ENCODE peak calls at places on chromosome 4, in four cellular contexts. S is HCT116, L is neural progenitor cell, J is astrocyte. N is an unnamed sample.

GRCh38 chr4:185304944-185305690 is 90.6 kb downstream of the LRP2BP start:
- DNase-seq in J (no peak), S (no peak), L (peak; percentile 82), N (peak; percentile 59)

GRCh38 chr4:114040319-114041116 is 61.1 kb upstream of the ARSJ start:
- DNase-seq in J (peak; percentile 63), S (no peak), L (no peak), N (peak; percentile 29)

GRCh38 chr4:77310931-77311330 is 153.9 kb downstream of the CCNG2 start:
- DNase-seq in L (no peak), S (no peak), J (peak; percentile 8), N (no peak)

GRCh38 chr4:54440394-54441223 is 211.5 kb downstream of the PDGFRA start:
- DNase-seq in L (peak; percentile 67), S (peak; percentile 29), J (peak; percentile 4), N (peak; percentile 66)

GRCh38 chr4:122588453-122589238 is 32.2 kb downstream of the IL21 start:
- DNase-seq in L (no peak), S (no peak), J (peak; percentile 47), N (peak; percentile 62)

GRCh38 chr4:141462361-141462760 is 174.0 kb upstream of the IL15 start:
- DNase-seq in J (no peak), L (no peak), S (no peak), N (peak; percentile 21)

GRCh38 chr4:42655921-42656735 is 777 bp downstream of the ATP8A1 start:
- DNase-seq in S (no peak), L (peak; percentile 56), J (no peak), N (peak; percentile 63)

GRCh38 chr4:11480683-11481082 is 52.0 kb upstream of the HS3ST1 start:
- DNase-seq in S (no peak), L (no peak), J (no peak), N (peak; percentile 30)

GRCh38 chr4:136056748-136057147 is 1475.5 kb downstream of the PCDH18 start:
- DNase-seq in J (no peak), L (no peak), S (no peak), N (no peak)

GRCh38 chr4:185112104-185112503 is 31.0 kb upstream of the SLC25A4 start:
- DNase-seq in S (peak; percentile 97), J (peak; percentile 94), L (no peak), N (peak; percentile 90)

GRCh38 chr4:15318621-15319348 is 109.0 kb upstream of the C1QTNF7 start:
- DNase-seq in J (no peak), S (no peak), L (no peak), N (no peak)

GRCh38 chr4:150211821-150212445 is 133.7 kb downstream of the DCLK2 start:
- DNase-seq in S (no peak), J (no peak), L (no peak), N (no peak)

DNA sequence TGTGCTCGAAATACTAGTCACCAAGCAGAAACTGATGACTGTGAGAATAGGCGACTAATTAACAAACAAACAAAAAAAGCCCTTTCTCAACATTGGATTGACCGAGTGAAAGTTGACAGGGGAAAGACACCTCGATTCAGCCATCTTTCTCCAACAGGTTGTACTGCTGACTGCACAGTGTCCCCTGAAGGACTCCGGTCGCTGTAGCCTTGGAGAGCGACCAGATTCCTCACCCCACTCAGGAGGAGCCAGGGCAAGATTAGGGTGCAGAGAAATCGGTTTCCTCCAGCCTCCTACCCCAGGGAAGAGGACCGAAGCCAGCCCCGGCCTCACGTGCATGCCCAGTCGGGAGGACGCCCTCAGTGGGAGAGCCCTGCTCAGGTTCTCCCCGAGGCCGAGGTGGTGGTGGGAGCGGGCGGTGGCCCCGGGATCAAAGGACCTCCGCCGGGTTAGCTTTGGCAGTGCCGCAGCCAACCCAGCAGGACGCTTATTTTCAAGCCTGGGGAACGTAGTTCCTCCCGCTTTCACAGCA is 1.1 kb upstream of the RAP1GDS1 start:
- DNase-seq in L (peak; percentile 75), S (peak; percentile 7), J (peak; percentile 11), N (peak; percentile 19)
- TF ChIP-seq EZH2 in L (no peak), S (no peak), J (no peak), N (no peak)

GRCh38 chr4:48836658-48837057 is 5.8 kb downstream of the OCIAD1 start:
- DNase-seq in J (no peak), L (no peak), S (no peak), N (no peak)

DNA sequence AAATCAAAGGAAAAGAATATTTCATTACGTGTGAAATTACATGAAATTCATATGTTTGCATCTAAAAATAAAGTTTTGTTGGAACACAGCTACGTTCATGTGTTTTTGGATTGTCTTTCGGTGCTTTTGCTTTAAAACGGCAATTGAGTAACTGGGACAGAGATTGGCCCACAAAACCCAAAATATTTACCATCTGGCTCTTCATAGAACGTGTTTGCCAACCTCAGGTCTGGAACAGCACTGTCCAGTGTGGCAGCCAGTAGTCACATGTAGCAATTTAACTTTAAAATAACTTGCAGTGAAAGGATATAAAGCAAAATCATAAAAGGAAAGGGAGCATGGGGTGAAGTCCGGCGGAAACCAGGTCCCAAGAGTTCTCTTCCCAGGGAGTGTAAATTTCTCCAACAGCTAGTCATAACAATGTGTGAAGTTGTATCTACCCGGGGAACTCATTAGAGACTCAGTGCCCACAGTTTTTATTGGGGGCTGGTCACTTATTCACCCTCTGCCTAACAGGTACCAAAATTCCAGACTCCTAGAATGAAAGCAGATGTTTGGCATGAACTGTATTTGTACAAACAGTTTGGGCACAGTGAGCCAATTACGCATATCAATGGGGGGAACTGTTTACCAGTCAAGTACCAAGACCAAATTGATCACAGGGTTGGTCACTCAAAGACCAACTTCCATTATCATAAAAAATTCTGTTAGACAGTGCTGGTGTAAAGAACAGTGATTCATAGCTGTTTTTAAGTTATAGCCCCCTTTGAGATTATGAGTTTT is 10.3 kb downstream of the OCIAD1 start:
- DNase-seq in J (no peak), L (no peak), S (no peak), N (no peak)
- H3K79me2 ChIP-seq in J (peaks cover 91% of the 10 kb centered on the region), L (peaks cover 100% of the 10 kb centered on the region), S (peaks cover 99% of the 10 kb centered on the region), N (peaks cover 22% of the 10 kb centered on the region)

DNA sequence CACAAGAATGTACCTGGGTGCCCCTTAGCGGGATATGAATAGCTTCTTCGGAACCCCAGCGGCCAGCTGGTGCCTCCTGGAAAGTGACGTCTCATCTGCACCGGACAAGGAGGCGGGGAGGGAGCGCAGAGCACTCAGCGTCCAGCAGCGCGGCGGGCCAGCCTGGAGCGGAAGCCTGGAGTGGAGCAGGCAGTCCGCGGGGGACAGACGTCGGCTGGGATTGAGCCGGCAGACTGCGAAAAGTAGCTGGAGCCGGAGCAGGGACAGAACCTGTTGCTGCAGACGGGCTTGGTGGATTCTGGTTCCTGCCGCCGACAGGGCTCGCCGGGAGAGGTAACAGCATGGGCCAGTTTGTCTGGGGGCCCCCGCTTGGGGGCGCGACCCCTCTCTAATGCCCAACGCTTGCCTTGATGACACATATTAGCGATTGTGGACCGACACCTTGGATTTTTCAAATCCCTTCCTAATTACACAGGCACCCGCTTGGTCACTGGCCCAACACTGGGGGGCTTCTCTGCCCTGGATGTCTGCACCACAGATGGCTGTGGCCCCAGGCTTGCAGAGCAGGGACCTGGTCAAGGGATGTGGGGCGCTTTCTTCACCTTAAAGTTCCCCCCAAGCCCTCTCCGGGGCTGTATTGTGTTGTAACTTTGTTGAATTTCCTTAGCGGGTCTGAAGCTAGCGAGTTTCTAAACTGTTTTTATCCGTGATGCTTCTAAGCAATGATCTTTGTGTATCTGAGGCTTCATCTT is at the start of gene NPFFR2:
- DNase-seq in J (peak; percentile 51), S (no peak), L (peak; percentile 77), N (no peak)
- TF ChIP-seq EZH2 in J (no peak), S (no peak), L (no peak), N (no peak)

GRCh38 chr4:1298461-1298860 is 8.8 kb downstream of the MAEA start:
- DNase-seq in S (no peak), L (no peak), J (no peak), N (no peak)
- H3K79me2 ChIP-seq in S (peaks cover 94% of the 10 kb centered on the region), L (peaks cover 94% of the 10 kb centered on the region), J (peaks cover 93% of the 10 kb centered on the region), N (peaks cover 87% of the 10 kb centered on the region)

DNA sequence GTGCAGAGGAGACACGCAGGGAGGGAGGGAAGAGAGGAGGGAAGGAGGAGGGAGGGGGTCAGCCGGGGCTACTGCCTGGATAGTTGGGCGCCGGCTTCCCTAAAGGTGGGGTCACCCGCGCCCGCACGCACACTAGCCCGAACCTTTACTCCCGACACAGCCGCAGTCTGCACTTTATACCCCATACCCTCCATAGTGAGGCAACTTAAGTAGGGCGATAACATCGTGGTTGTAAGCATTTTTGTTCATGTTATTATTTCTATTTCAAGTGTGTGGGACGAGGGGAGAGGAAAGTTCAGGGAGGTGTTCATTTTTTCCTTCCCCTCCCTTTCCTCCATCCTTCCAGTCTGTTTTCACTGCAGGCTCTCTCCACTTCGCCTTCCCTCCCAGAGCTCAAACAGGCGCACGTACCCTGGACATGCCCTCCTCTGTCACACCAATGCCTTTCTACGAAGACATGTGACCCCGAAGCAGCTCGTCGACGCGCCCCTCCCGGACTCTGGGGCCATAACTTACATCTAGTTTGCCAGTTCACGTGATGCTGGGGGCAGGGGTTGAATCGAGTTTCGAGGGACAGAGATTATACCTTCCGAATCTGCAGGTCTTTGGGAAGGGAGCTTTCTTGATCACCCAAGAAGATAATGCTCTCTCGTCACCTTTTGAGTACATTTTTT is at the start of gene PRKG2:
- DNase-seq in L (peak; percentile 39), S (no peak), J (peak; percentile 1), N (no peak)
- TF ChIP-seq EZH2 in L (peak; percentile 72), S (no peak), J (peak; percentile 56), N (no peak)